ENCODE peak calls at places on chromosomes 6 and 20, in ten cellular contexts. W is fibroblast of pulmonary artery; I is T1000; R is mesothelial cell of epicardium; Z is right cardiac atrium; B is mucosa of descending colon; V is stimulated activated CD8-positive, alpha-beta memory T cell treated with anti-CD3 and anti-CD28 coated beads, Interleukin-4, amount 100 ng/mL, for 1 hour; S is endodermal cell; K is NCI-H2029 treated with DMSO at 0.1 percent for 48 hours; E is AG20443. T is an unnamed sample.

GRCh38 chr20:6812530-6812929 is 45.0 kb downstream of the BMP2 start:
- DNase-seq in W (no peak), I (no peak), R (no peak), Z (no peak), B (no peak), V (no peak), S (peak), K (no peak), E (no peak), T (no peak)

GRCh38 chr20:7703436-7703835 is 236.8 kb downstream of the HAO1 start:
- DNase-seq in W (no peak), I (no peak), R (no peak), Z (no peak), B (no peak), V (no peak), S (no peak), K (peak), E (no peak), T (no peak)

GRCh38 chr6:162538643-162539064 is 188.9 kb downstream of the PRKN start:
- DNase-seq in W (no peak), I (no peak), R (no peak), Z (peak), B (no peak), V (no peak), S (no peak), K (no peak), E (no peak), T (no peak)

GRCh38 chr6:111957623-111958315 is 84.5 kb upstream of the FYN start:
- DNase-seq in W (no peak), I (no peak), R (no peak), Z (no peak), B (no peak), V (no peak), S (peak), K (no peak), E (no peak), T (no peak)

GRCh38 chr20:62688855-62689460 is 19.7 kb upstream of the NTSR1 start:
- DNase-seq in W (no peak), I (no peak), R (no peak), Z (no peak), B (no peak), V (no peak), S (no peak), K (no peak), E (no peak), T (no peak)

GRCh38 chr20:58847483-58847882 is 3.2 kb downstream of the GNAS-AS1 start:
- DNase-seq in W (no peak), I (no peak), R (no peak), Z (no peak), B (no peak), V (no peak), S (no peak), K (no peak), E (no peak), T (no peak)

GRCh38 chr6:157059781-157060180 is 263.5 kb downstream of the TMEM242 start:
- DNase-seq in W (peak), I (no peak), R (no peak), Z (no peak), B (peak), V (no peak), S (no peak), K (peak), E (no peak), T (no peak)

GRCh38 chr6:149657441-149657840 is 8.9 kb upstream of the KATNA1 start:
- DNase-seq in W (no peak), I (no peak), R (no peak), Z (no peak), B (no peak), V (no peak), S (no peak), K (no peak), E (no peak), T (no peak)

GRCh38 chr20:50286609-50287008 is 96.0 kb downstream of the CEBPB start:
- DNase-seq in W (peak), I (peak), R (no peak), Z (peak), B (no peak), V (no peak), S (no peak), K (no peak), E (peak), T (peak)

GRCh38 chr6:72784581-72784980 is 162.7 kb downstream of the KCNQ5 start:
- DNase-seq in W (peak), I (peak), R (no peak), Z (no peak), B (no peak), V (no peak), S (no peak), K (no peak), E (peak), T (no peak)

GRCh38 chr6:109671721-109672120 is 19.3 kb downstream of the AK9 start:
- DNase-seq in W (peak), I (no peak), R (no peak), Z (no peak), B (no peak), V (no peak), S (no peak), K (no peak), E (peak), T (no peak)

GRCh38 chr20:36794116-36794474 is 20.5 kb upstream of the DSN1 start:
- DNase-seq in W (no peak), I (no peak), R (no peak), Z (no peak), B (no peak), V (no peak), S (no peak), K (no peak), E (no peak), T (no peak)

GRCh38 chr20:58576590-58576944 is 61.4 kb upstream of the APCDD1L start:
- DNase-seq in W (no peak), I (no peak), R (no peak), Z (no peak), B (no peak), V (no peak), S (no peak), K (no peak), E (no peak), T (no peak)

T was measured in lower leg skin.